ENCODE peak calls at places on chromosomes 7 and 10, in six cellular contexts. One of them, this sample, is unnamed.

GRCh38 chr10:34589275-34589674 is 225.8 kb downstream of the PARD3 start:
- DNase-seq in hepatocyte: no peak
- DNase-seq in upper lobe of right lung: no peak
- DNase-seq in breast epithelium: no peak
- DNase-seq in fibroblast of pulmonary artery: no peak
- DNase-seq in foreskin fibroblast: no peak
- DNase-seq in this sample: no peak

GRCh38 chr7:114539575-114539974 is 125.0 kb downstream of the FOXP2 start:
- DNase-seq in upper lobe of right lung: no peak
- DNase-seq in fibroblast of pulmonary artery: peak; percentile 47
- DNase-seq in hepatocyte: peak; percentile 23
- DNase-seq in foreskin fibroblast: peak; percentile 72
- DNase-seq in breast epithelium: no peak
- DNase-seq in this sample: no peak

GRCh38 chr10:71611131-71611530 is 108.4 kb downstream of the C10orf105 start:
- DNase-seq in fibroblast of pulmonary artery: no peak
- DNase-seq in upper lobe of right lung: no peak
- DNase-seq in hepatocyte: no peak
- DNase-seq in foreskin fibroblast: no peak
- DNase-seq in breast epithelium: no peak
- DNase-seq in this sample: no peak

GRCh38 chr10:89301231-89301630 is 615 bp upstream of the IFIT2 start:
- DNase-seq in fibroblast of pulmonary artery: peak; percentile 66
- DNase-seq in upper lobe of right lung: no peak
- DNase-seq in breast epithelium: no peak
- DNase-seq in hepatocyte: no peak
- DNase-seq in foreskin fibroblast: peak; percentile 67
- DNase-seq in this sample: no peak

GRCh38 chr7:148340881-148341280 is 249.7 kb upstream of the C7orf33 start:
- DNase-seq in hepatocyte: no peak
- DNase-seq in foreskin fibroblast: no peak
- DNase-seq in fibroblast of pulmonary artery: no peak
- DNase-seq in breast epithelium: no peak
- DNase-seq in upper lobe of right lung: no peak
- DNase-seq in this sample: no peak

GRCh38 chr10:29816801-29817558 is 182.2 kb upstream of the SVIL start:
- DNase-seq in foreskin fibroblast: no peak
- DNase-seq in hepatocyte: no peak
- DNase-seq in breast epithelium: no peak
- DNase-seq in fibroblast of pulmonary artery: no peak
- DNase-seq in upper lobe of right lung: no peak
- DNase-seq in this sample: no peak

GRCh38 chr10:28463676-28464395 is 69.1 kb upstream of the WAC start:
- DNase-seq in hepatocyte: no peak
- DNase-seq in fibroblast of pulmonary artery: no peak
- DNase-seq in foreskin fibroblast: no peak
- DNase-seq in breast epithelium: peak; percentile 54
- DNase-seq in upper lobe of right lung: peak; percentile 64
- DNase-seq in this sample: no peak

GRCh38 chr7:98418636-98419315 is 17.9 kb upstream of the BAIAP2L1 start:
- DNase-seq in breast epithelium: no peak
- DNase-seq in hepatocyte: peak; percentile 95
- DNase-seq in foreskin fibroblast: peak; percentile 97
- DNase-seq in upper lobe of right lung: no peak
- DNase-seq in fibroblast of pulmonary artery: peak; percentile 93
- DNase-seq in this sample: no peak

GRCh38 chr10:78729810-78730209 is 339.0 kb upstream of the ZMIZ1 start:
- DNase-seq in fibroblast of pulmonary artery: no peak
- DNase-seq in foreskin fibroblast: no peak
- DNase-seq in hepatocyte: no peak
- DNase-seq in upper lobe of right lung: no peak
- DNase-seq in breast epithelium: no peak
- DNase-seq in this sample: no peak

GRCh38 chr7:122896509-122896908 is 10.2 kb upstream of the CADPS2 start:
- DNase-seq in foreskin fibroblast: no peak
- DNase-seq in breast epithelium: no peak
- DNase-seq in hepatocyte: no peak
- DNase-seq in upper lobe of right lung: no peak
- DNase-seq in fibroblast of pulmonary artery: no peak
- DNase-seq in this sample: no peak
- TF ChIP-seq CTCF in foreskin fibroblast: no peak
- TF ChIP-seq CTCF in breast epithelium: no peak
- TF ChIP-seq CTCF in hepatocyte: peak; percentile 31
- TF ChIP-seq CTCF in upper lobe of right lung: no peak
- TF ChIP-seq CTCF in fibroblast of pulmonary artery: no peak
- TF ChIP-seq CTCF in this sample: no peak

GRCh38 chr7:84700563-84701370 is 486.1 kb downstream of the SEMA3D start:
- DNase-seq in upper lobe of right lung: no peak
- DNase-seq in foreskin fibroblast: peak; percentile 16
- DNase-seq in fibroblast of pulmonary artery: no peak
- DNase-seq in breast epithelium: no peak
- DNase-seq in hepatocyte: no peak
- DNase-seq in this sample: no peak

GRCh38 chr7:84704380-84704779 is 482.5 kb downstream of the SEMA3D start:
- DNase-seq in foreskin fibroblast: no peak
- DNase-seq in fibroblast of pulmonary artery: no peak
- DNase-seq in breast epithelium: no peak
- DNase-seq in upper lobe of right lung: no peak
- DNase-seq in hepatocyte: no peak
- DNase-seq in this sample: no peak

GRCh38 chr7:84705701-84706100 is 481.2 kb downstream of the SEMA3D start:
- DNase-seq in upper lobe of right lung: no peak
- DNase-seq in fibroblast of pulmonary artery: no peak
- DNase-seq in breast epithelium: no peak
- DNase-seq in foreskin fibroblast: no peak
- DNase-seq in hepatocyte: no peak
- DNase-seq in this sample: no peak

GRCh38 chr7:84705079-84705478 is 481.8 kb downstream of the SEMA3D start:
- DNase-seq in foreskin fibroblast: no peak
- DNase-seq in hepatocyte: no peak
- DNase-seq in breast epithelium: no peak
- DNase-seq in fibroblast of pulmonary artery: no peak
- DNase-seq in upper lobe of right lung: no peak
- DNase-seq in this sample: no peak

DNA sequence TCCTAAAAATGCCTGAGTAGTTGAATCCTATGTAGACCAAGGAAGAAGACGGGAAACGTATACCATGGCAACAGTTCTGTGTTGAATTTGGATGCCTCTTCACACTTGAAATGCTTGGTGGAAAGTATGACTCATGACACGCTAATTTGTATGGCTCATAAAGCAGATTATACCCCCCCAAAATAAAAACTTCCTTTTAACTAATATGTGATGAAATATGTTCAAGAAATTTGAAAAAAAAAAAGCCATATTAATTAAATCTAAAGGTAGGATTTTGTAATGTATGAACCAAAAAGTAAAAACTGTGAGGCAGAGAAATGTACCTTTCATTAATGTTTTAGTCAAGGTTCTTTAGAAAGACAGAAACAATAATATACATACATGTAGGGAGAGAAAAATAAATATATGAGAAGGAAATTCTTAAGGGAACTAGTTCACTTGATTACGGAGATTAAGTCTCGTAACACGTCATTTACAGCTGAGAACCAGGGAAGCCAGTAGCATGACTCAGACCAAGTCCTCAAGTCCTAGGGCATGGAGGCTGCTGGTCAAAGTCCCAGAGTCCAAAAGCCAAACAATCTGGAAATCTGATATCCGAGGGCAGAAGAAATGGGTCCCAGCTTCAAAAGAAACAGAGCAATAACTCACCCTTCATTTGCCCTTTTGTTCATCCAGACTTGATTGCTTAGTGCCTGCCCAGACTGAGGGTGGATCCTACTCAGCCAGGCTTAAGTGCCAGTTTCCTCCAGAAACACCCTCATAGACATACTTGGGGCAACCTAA is 485.1 kb downstream of the SEMA3D start:
- DNase-seq in hepatocyte: peak; percentile 74
- DNase-seq in upper lobe of right lung: no peak
- DNase-seq in foreskin fibroblast: peak; percentile 71
- DNase-seq in fibroblast of pulmonary artery: peak; percentile 93
- DNase-seq in breast epithelium: no peak
- DNase-seq in this sample: no peak
- TF ChIP-seq CTCF in hepatocyte: no peak
- TF ChIP-seq CTCF in upper lobe of right lung: no peak
- TF ChIP-seq CTCF in foreskin fibroblast: no peak
- TF ChIP-seq CTCF in fibroblast of pulmonary artery: no peak
- TF ChIP-seq CTCF in breast epithelium: no peak
- TF ChIP-seq CTCF in this sample: no peak

DNA sequence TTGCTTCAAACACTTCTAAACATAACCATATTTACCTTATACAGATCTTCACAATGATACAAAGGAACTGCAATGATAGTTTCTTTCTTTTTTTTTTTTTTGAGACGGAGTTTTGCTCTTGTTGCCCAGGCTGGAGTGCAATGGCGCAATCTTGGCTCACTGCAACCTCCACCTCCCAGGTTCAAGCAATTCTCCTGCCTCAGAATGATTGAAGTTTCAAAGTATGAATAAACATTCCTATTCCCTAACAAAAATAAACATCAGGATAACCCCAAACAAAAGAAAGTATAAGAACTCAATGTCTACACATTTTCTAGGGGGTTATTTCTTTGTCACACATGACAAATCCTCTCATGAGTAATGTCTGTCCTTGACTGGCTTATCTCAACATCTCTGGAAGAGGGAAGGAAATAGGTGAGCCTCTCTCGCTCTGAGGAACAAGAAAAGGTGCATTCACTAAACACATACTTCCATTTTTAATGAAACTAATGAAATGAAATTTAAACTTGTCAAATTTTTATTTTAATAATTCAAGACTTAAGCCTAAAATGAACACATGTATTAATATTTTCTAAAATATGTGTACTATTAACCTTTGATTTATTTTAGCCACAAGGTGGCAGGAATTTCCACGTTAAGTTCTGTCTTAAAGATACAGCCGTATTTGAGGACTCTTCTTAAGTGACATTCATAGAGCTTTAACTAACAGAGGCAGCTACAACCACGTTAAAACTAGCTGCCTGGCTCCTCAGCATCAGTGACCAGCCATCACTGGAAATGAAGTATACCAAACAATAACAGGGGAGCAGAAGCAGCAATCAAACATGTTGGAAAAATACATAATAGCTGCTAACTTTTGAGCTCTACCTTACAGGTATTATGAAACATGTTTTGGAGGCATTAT is 58.3 kb downstream of the MALSU1 start:
- DNase-seq in hepatocyte: peak; percentile 53
- DNase-seq in breast epithelium: no peak
- DNase-seq in foreskin fibroblast: peak; percentile 66
- DNase-seq in upper lobe of right lung: no peak
- DNase-seq in fibroblast of pulmonary artery: peak; percentile 74
- DNase-seq in this sample: peak; percentile 36
- TF ChIP-seq CTCF in hepatocyte: peak; percentile 68
- TF ChIP-seq CTCF in breast epithelium: no peak
- TF ChIP-seq CTCF in foreskin fibroblast: no peak
- TF ChIP-seq CTCF in upper lobe of right lung: peak; percentile 28
- TF ChIP-seq CTCF in fibroblast of pulmonary artery: peak; percentile 33
- TF ChIP-seq CTCF in this sample: peak; percentile 47

GRCh38 chr7:128379900-128380806 is 18.7 kb upstream of the PRRT4 start:
- DNase-seq in foreskin fibroblast: no peak
- DNase-seq in hepatocyte: no peak
- DNase-seq in fibroblast of pulmonary artery: no peak
- DNase-seq in breast epithelium: no peak
- DNase-seq in upper lobe of right lung: no peak
- DNase-seq in this sample: no peak

GRCh38 chr7:128378637-128379036 is 17.1 kb upstream of the PRRT4 start:
- DNase-seq in upper lobe of right lung: no peak
- DNase-seq in hepatocyte: no peak
- DNase-seq in fibroblast of pulmonary artery: no peak
- DNase-seq in breast epithelium: no peak
- DNase-seq in foreskin fibroblast: no peak
- DNase-seq in this sample: no peak

GRCh38 chr7:128380807-128381130 is 19.3 kb upstream of the PRRT4 start:
- DNase-seq in hepatocyte: no peak
- DNase-seq in breast epithelium: no peak
- DNase-seq in foreskin fibroblast: no peak
- DNase-seq in fibroblast of pulmonary artery: no peak
- DNase-seq in upper lobe of right lung: no peak
- DNase-seq in this sample: no peak

GRCh38 chr7:128383781-128384180 is 22.3 kb upstream of the PRRT4 start:
- DNase-seq in foreskin fibroblast: no peak
- DNase-seq in breast epithelium: peak; percentile 50
- DNase-seq in fibroblast of pulmonary artery: no peak
- DNase-seq in hepatocyte: no peak
- DNase-seq in upper lobe of right lung: no peak
- DNase-seq in this sample: no peak

DNA sequence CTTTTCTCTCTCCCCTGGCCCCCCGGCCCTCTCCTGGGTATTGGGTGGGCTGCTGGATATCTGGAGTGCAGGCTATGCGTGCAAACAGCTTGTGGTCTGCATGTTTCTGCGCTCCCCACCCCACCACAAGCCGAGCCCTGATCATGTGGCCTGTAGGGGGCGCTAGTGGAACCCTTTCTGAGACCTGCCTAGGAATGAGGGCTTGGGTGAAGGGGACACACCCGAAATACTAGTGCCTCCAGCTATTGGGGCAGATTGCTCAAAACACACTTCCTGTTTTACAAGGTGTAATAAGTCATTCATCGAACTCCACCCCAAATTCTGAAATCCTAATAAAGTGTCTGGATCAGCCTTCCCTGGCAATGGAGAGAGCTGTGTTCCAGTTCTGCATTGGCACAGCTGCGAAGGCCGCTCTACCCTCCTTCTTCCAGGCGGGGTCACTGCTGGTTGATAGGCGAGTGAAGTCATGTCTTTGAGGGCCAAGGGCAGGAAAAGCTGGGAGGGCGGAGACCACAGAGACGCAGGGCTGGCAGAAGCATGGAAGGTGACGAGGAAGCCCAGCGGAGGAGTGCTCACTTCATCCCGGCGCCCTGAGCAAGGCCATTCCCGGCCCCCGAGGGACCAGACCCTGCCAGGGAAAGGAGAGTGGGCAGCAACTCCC is 19.8 kb upstream of the PRRT4 start:
- DNase-seq in fibroblast of pulmonary artery: no peak
- DNase-seq in hepatocyte: no peak
- DNase-seq in foreskin fibroblast: no peak
- DNase-seq in breast epithelium: no peak
- DNase-seq in upper lobe of right lung: no peak
- DNase-seq in this sample: no peak
- TF ChIP-seq CTCF in fibroblast of pulmonary artery: peak; percentile 48
- TF ChIP-seq CTCF in hepatocyte: peak; percentile 41
- TF ChIP-seq CTCF in foreskin fibroblast: peak; percentile 63
- TF ChIP-seq CTCF in breast epithelium: no peak
- TF ChIP-seq CTCF in upper lobe of right lung: peak; percentile 46
- TF ChIP-seq CTCF in this sample: peak; percentile 53

GRCh38 chr10:43420369-43421200 is 11.6 kb upstream of the HNRNPF start:
- DNase-seq in fibroblast of pulmonary artery: peak; percentile 93
- DNase-seq in upper lobe of right lung: peak; percentile 95
- DNase-seq in hepatocyte: peak; percentile 94
- DNase-seq in foreskin fibroblast: peak; percentile 94
- DNase-seq in breast epithelium: peak; percentile 73
- DNase-seq in this sample: peak; percentile 76
- TF ChIP-seq CTCF in fibroblast of pulmonary artery: no peak
- TF ChIP-seq CTCF in upper lobe of right lung: peak; percentile 25
- TF ChIP-seq CTCF in hepatocyte: peak; percentile 43
- TF ChIP-seq CTCF in foreskin fibroblast: peak; percentile 14
- TF ChIP-seq CTCF in breast epithelium: no peak
- TF ChIP-seq CTCF in this sample: peak; percentile 41